ENCODE peak calls at places on chromosomes 1 and 21, in nine cellular contexts. D is GM12891, A is ovary, M is GM12892, P is IMR-90, X is H1, Y is gastrocnemius medialis, U is breast epithelium, E is body of pancreas. O is an unnamed sample.

GRCh38 chr1:111131693-111132092 is 8.2 kb downstream of the DRAM2 start:
- DNase-seq in P (no peak), U (no peak), X (no peak), M (no peak), E (no peak), Y (no peak), A (no peak), D (no peak), O (no peak)

GRCh38 chr1:203526572-203526971 is 32.6 kb downstream of the OPTC start:
- DNase-seq in P (no peak), Y (no peak), D (no peak), X (no peak), A (no peak), U (no peak), M (no peak), E (no peak), O (no peak)

GRCh38 chr1:33267468-33268205 is 11.3 kb downstream of the ZNF362 start:
- DNase-seq in U (no peak), M (no peak), E (no peak), P (no peak), Y (no peak), X (no peak), A (no peak), D (no peak), O (no peak)

GRCh38 chr1:192550922-192551534 is 24.5 kb upstream of the RGS1 start:
- DNase-seq in P (peak), U (no peak), E (no peak), X (no peak), A (no peak), D (no peak), Y (no peak), M (no peak), O (no peak)

GRCh38 chr1:114336360-114336759 is 174.6 kb downstream of the TRIM33 start:
- DNase-seq in E (no peak), D (no peak), P (no peak), M (no peak), A (no peak), X (peak), U (no peak), Y (no peak), O (peak)

GRCh38 chr1:97093742-97094141 is 372.2 kb downstream of the PTBP2 start:
- DNase-seq in U (no peak), D (no peak), A (no peak), E (no peak), P (peak), X (no peak), Y (no peak), M (no peak), O (no peak)

GRCh38 chr1:205144751-205145150 is 23.0 kb upstream of the RBBP5 start:
- DNase-seq in X (no peak), E (no peak), A (no peak), M (no peak), D (no peak), U (no peak), P (peak), Y (no peak), O (no peak)

GRCh38 chr1:119795471-119795870 is 15.8 kb downstream of the REG4 start:
- DNase-seq in D (no peak), M (no peak), U (no peak), X (peak), P (no peak), E (no peak), A (no peak), Y (no peak), O (peak)

GRCh38 chr1:214582289-214582891 is 20.6 kb upstream of the CENPF start:
- DNase-seq in D (no peak), U (no peak), P (no peak), X (no peak), A (no peak), Y (no peak), E (no peak), M (no peak), O (no peak)

GRCh38 chr21:14215971-14216621 is at the start of gene RBM11:
- DNase-seq in E (peak), A (peak), P (peak), Y (peak), M (peak), X (peak), U (peak), D (peak), O (no peak)

GRCh38 chr1:88302843-88303486 is 381.1 kb upstream of the PKN2 start:
- DNase-seq in U (no peak), M (no peak), P (peak), X (no peak), Y (no peak), D (no peak), A (peak), E (peak), O (no peak)

GRCh38 chr1:234970731-234971476 is 157.7 kb downstream of the TOMM20 start:
- DNase-seq in X (peak), M (no peak), P (peak), A (peak), U (peak), E (peak), Y (peak), D (no peak), O (no peak)

GRCh38 chr1:72892461-72892860 is 610.1 kb upstream of the NEGR1 start:
- DNase-seq in M (no peak), A (no peak), Y (no peak), U (no peak), E (no peak), P (no peak), X (no peak), D (no peak), O (no peak)

GRCh38 chr1:177585492-177586220 is 384.2 kb downstream of the SEC16B start:
- DNase-seq in Y (no peak), D (no peak), A (no peak), U (peak), M (no peak), X (no peak), P (no peak), E (no peak), O (no peak)

GRCh38 chr21:46157396-46157986 is 2.1 kb upstream of the FTCD start:
- DNase-seq in M (no peak), X (peak), D (no peak), E (no peak), A (peak), P (no peak), U (peak), Y (no peak), O (no peak)

GRCh38 chr1:90718411-90719320 is 1.6 kb upstream of the BARHL2 start:
- DNase-seq in U (no peak), P (no peak), X (peak), Y (no peak), A (no peak), M (no peak), D (no peak), E (no peak), O (peak)

GRCh38 chr21:41641821-41642368 is 125.0 kb downstream of the RIPK4 start:
- DNase-seq in E (peak), M (no peak), X (no peak), A (peak), U (no peak), P (peak), Y (no peak), D (no peak), O (no peak)

GRCh38 chr1:193183019-193183643 is 3.3 kb downstream of the B3GALT2 start:
- DNase-seq in A (no peak), X (no peak), M (no peak), E (no peak), P (peak), Y (no peak), U (no peak), D (no peak), O (no peak)

GRCh38 chr21:15729346-15729673 is 472 bp upstream of the USP25 start:
- DNase-seq in D (no peak), Y (no peak), M (no peak), P (peak), E (no peak), A (no peak), U (no peak), X (no peak), O (no peak)

GRCh38 chr1:205690122-205690756 is 9.9 kb upstream of the SLC45A3 start:
- DNase-seq in X (no peak), E (no peak), A (no peak), Y (no peak), P (no peak), D (no peak), M (no peak), U (no peak), O (no peak)

GRCh38 chr1:18261891-18262290 is 154.3 kb downstream of the IGSF21 start:
- DNase-seq in D (no peak), Y (no peak), A (no peak), M (no peak), X (no peak), E (no peak), P (no peak), U (no peak), O (no peak)

GRCh38 chr21:25350056-25350455 is 257.2 kb downstream of the MRPL39 start:
- DNase-seq in M (no peak), E (peak), U (no peak), P (peak), X (peak), Y (no peak), D (no peak), A (no peak), O (no peak)

GRCh38 chr1:32881871-32882850 is 4.1 kb upstream of the HPCA start:
- DNase-seq in D (no peak), X (no peak), A (no peak), P (no peak), E (no peak), M (no peak), U (no peak), Y (no peak), O (no peak)

GRCh38 chr1:191901651-191902050 is 256.6 kb upstream of the RGS18 start:
- DNase-seq in U (no peak), M (no peak), A (no peak), E (no peak), P (no peak), X (no peak), D (no peak), Y (no peak), O (no peak)

GRCh38 chr1:195481293-195481692 is 1126.9 kb downstream of the KCNT2 start:
- DNase-seq in X (no peak), D (no peak), E (no peak), P (no peak), M (no peak), U (no peak), A (peak), Y (no peak), O (no peak)

GRCh38 chr1:216055004-216055403 is 368.2 kb downstream of the USH2A start:
- DNase-seq in D (no peak), Y (no peak), P (no peak), A (no peak), U (no peak), X (no peak), E (no peak), M (no peak), O (no peak)

DNA sequence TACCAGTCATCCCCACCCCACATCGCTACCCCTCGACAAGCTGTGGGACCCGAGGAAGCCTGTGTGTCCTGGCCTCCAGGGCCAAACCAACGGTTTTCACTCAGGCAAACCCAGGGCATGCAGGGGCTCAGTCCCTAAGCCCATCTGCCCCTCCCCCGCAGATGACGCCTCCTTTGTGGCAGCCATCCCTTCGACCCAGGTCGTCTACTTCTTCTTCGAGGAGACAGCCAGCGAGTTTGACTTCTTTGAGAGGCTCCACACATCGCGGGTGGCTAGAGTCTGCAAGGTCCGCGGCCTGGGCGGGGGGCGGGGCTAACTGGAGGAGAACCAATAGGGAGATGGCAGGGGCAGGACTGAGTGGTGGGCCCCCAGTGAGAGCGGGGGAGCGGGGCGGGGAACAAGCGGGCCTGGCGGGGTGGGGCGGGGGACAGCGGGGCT is 7.4 kb downstream of the SEMA4A start:
- DNase-seq in M (no peak), E (peak), P (peak), Y (peak), X (peak), A (peak), D (no peak), U (peak), O (peak)
- TF ChIP-seq POLR2A in M (no peak), E (no peak), P (no peak), Y (peak), X (no peak), A (no peak), D (no peak), U (no peak), O (no peak)

GRCh38 chr1:45687014-45687752 is 798 bp upstream of the TMEM69 start:
- DNase-seq in M (peak), D (peak), P (peak), Y (peak), E (peak), U (peak), X (peak), A (peak), O (peak)

GRCh38 chr1:45684402-45684801 is 1.9 kb downstream of the GPBP1L1 start:
- DNase-seq in M (no peak), P (no peak), X (no peak), E (no peak), A (no peak), D (no peak), Y (no peak), U (no peak), O (no peak)

GRCh38 chr1:45685308-45686080 is 839 bp downstream of the GPBP1L1 start:
- DNase-seq in U (peak), X (no peak), P (peak), D (peak), E (no peak), Y (no peak), M (no peak), A (no peak), O (no peak)

GRCh38 chr1:45686081-45687013 is at the start of gene GPBP1L1:
- DNase-seq in D (peak), M (peak), P (peak), Y (peak), U (peak), E (peak), A (peak), X (peak), O (peak)

GRCh38 chr1:45687753-45688737 is at the start of gene TMEM69:
- DNase-seq in U (peak), A (peak), X (peak), P (peak), Y (peak), M (peak), E (peak), D (peak), O (peak)
- TF ChIP-seq POLR2A in U (peak), A (no peak), X (peak), P (peak), Y (peak), M (peak), E (no peak), D (no peak), O (no peak)

DNA sequence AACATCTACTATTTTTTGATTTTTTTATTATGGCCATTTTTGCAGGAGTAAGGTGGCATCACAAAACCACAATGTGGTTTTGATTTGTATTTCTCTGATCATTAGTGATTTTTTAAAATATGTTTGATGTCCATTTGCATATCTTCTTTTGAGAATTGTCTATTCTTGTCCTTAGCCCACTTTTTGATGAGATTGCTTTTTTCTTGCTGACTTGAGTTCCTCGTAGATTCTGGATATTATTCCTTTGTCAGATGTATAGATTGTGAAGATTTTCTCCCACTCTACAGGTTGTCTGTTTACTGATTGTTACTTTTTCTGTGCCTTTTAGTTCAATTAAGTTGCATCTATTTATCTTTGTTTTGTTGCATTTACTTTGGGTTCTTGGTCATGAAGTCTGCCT is 375.7 kb downstream of the ST6GALNAC3 start:
- DNase-seq in M (no peak), P (no peak), Y (no peak), E (no peak), D (no peak), X (no peak), A (no peak), U (no peak), O (no peak)
- TF ChIP-seq POLR2A in M (no peak), P (no peak), Y (no peak), E (no peak), D (no peak), X (no peak), A (no peak), U (no peak), O (no peak)

DNA sequence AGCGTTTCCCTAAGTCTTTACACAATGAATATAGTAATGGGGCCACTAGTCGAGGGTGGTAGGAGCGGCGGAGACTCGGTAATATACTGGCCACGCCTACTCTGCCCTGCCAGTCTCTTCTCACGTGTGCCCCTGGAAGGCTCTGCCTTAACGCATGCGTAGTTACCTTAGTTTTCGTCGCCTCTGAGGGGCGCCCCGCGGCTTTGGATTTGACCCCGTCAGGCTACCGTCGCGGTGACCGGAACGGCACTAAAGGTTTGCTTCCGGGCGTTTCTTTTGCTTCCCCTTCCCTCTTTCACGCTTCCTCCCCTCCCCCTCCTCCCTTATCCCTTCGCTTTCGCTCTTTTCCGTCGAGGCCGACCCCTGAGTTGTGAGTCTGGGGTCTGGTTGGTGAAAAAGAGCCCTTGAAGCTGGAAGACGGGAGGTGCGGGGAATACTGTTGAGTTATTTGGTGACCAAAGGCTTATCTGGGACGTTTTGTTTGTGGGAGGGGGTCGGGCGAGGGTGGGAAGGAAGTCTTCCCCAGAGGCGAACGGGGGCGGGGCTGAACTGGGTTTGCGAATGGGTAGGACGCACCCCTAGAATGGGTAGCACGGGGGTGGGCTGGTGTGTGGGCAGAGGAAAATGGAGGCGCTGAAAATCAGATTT is at the start of gene SETDB1:
- DNase-seq in Y (peak), U (peak), M (peak), A (peak), X (peak), D (peak), P (peak), E (peak), O (peak)
- TF ChIP-seq POLR2A in Y (peak), U (no peak), M (peak), A (no peak), X (no peak), D (peak), P (no peak), E (no peak), O (no peak)

GRCh38 chr1:24934300-24935195 is 4.5 kb upstream of the RUNX3 start:
- DNase-seq in P (no peak), Y (no peak), M (no peak), X (peak), D (no peak), A (no peak), E (no peak), U (no peak), O (no peak)

GRCh38 chr1:24932284-24932683 is 2.2 kb upstream of the RUNX3 start:
- DNase-seq in X (peak), A (no peak), E (peak), Y (no peak), D (peak), M (peak), U (no peak), P (no peak), O (no peak)

GRCh38 chr1:24935196-24935526 is 5.1 kb upstream of the RUNX3 start:
- DNase-seq in X (peak), M (no peak), A (no peak), U (no peak), P (no peak), Y (no peak), E (no peak), D (no peak), O (no peak)

GRCh38 chr1:24932725-24933294 is 2.7 kb upstream of the RUNX3 start:
- DNase-seq in U (no peak), D (no peak), E (no peak), M (no peak), X (no peak), P (no peak), Y (no peak), A (no peak), O (no peak)

DNA sequence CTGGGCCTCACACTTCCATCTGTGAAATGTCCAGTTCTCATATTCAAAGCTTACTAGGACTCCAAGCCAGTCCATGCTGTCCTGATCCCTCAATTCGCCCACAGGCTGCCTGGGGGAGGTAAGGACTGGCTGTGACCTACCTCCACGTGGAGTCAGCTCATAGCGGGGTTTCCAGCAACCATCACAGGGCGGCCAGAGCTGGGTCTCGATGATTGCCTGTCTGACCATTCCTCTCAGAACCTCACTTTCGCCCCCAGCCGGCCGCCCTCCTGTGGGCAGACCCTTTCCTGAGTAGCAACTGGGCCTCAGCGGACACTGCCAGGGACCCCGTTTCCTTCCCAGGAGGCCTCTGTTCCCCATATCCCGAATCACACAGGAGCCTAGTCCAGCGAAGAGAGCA is 3.4 kb upstream of the RUNX3 start:
- DNase-seq in X (peak), D (no peak), U (no peak), E (no peak), P (no peak), Y (no peak), A (no peak), M (no peak), O (no peak)
- TF ChIP-seq POLR2A in X (no peak), D (peak), U (no peak), E (no peak), P (no peak), Y (no peak), A (no peak), M (peak), O (no peak)